ENCODE peak calls at places on chromosome 10, in four cellular contexts. X is H1, V is K562, Q is GM12878. U is an unnamed sample.

GRCh38 chr10:85667638-85668233 is 698.9 kb downstream of the GRID1 start:
- DNase-seq in X (peak), V (no peak), Q (no peak), U (peak)

GRCh38 chr10:131834152-131834810 is 66.5 kb upstream of the PPP2R2D start:
- DNase-seq in V (no peak), Q (no peak), X (no peak), U (peak)

GRCh38 chr10:98328640-98329039 is 60.6 kb upstream of the LOXL4 start:
- DNase-seq in Q (no peak), X (no peak), V (no peak), U (no peak)

GRCh38 chr10:109253306-109253705 is 670.0 kb downstream of the XPNPEP1 start:
- DNase-seq in X (no peak), Q (no peak), V (no peak), U (no peak)

GRCh38 chr10:64376169-64376568 is 855.0 kb downstream of the REEP3 start:
- DNase-seq in V (no peak), Q (no peak), X (no peak), U (no peak)

GRCh38 chr10:110973400-110973799 is 54.0 kb downstream of the SHOC2 start:
- DNase-seq in Q (no peak), X (no peak), V (no peak), U (no peak)

GRCh38 chr10:1128649-1129048 is 72.5 kb downstream of the WDR37 start:
- DNase-seq in V (no peak), Q (no peak), X (no peak), U (no peak)

GRCh38 chr10:72659694-72660093 is 32.2 kb upstream of the MCU start:
- DNase-seq in Q (no peak), V (no peak), X (no peak), U (no peak)

DNA sequence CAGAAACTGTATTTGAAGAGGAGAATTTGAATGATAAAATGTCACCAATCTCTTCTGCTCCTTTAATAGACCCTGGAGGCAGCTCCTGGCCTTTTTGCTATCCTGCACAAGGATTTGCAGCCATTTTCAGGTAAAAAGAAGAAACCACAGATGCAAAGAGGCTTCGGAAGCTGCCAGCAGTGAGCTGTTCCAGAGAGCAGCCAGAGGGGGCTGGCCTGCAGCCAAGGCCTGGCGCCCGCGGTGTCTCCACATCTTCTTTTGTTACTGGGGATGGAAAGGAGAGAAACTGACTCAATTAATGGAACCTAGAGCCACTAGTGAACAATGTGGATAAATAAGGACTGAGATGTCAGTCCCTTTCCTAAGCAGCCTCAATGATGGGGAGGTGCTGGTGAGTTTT is 23.9 kb upstream of the GPR26 start:
- DNase-seq in V (no peak), X (no peak), Q (no peak), U (no peak)
- TF ChIP-seq ATF2 in V (no peak), X (no peak), Q (no peak), U (no peak)

GRCh38 chr10:22701132-22701851 is 13.1 kb downstream of the PIP4K2A start:
- DNase-seq in V (no peak), Q (no peak), X (no peak), U (no peak)
- TF ChIP-seq CREB1 in V (no peak), Q (no peak), X (no peak), U (no peak)

GRCh38 chr10:120493411-120494312 is 36.6 kb downstream of the PLPP4 start:
- DNase-seq in V (no peak), Q (peak), X (peak), U (no peak)
- TF ChIP-seq ATF2 in V (no peak), Q (no peak), X (no peak), U (no peak)

GRCh38 chr10:93384006-93384405 is 98.1 kb downstream of the MYOF start:
- DNase-seq in Q (no peak), X (no peak), V (no peak), U (no peak)
- TF ChIP-seq CREB1 in Q (no peak), X (no peak), V (no peak), U (no peak)

GRCh38 chr10:19421664-19422063 is 373.1 kb downstream of the MALRD1 start:
- DNase-seq in X (no peak), V (no peak), Q (no peak), U (no peak)

GRCh38 chr10:19432000-19432399 is 383.4 kb downstream of the MALRD1 start:
- DNase-seq in X (no peak), Q (no peak), V (no peak), U (no peak)

DNA sequence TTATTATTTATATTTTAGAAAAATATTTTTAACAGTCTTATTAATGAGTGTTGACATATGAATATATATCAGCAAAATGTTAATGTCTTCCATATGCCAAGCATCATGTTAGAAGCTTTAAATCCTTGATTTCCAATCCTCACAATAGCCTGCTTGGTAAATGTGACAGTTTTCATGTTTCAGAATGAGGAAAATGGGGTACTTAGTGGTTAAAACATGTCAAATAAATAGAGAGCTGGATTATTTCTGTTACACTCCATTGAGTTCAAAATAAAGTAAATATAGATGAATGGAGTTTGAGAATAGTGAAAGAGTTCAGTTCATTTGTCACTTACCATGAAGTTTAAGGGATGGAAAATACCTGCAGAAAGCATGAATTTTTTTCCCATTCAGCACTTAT is 377.4 kb downstream of the MALRD1 start:
- DNase-seq in V (no peak), X (no peak), Q (no peak), U (no peak)
- TF ChIP-seq ATF2 in V (no peak), X (no peak), Q (no peak), U (no peak)

GRCh38 chr10:29535012-29535777 is 99.6 kb downstream of the SVIL start:
- DNase-seq in V (peak), Q (no peak), X (peak), U (peak)
- TF ChIP-seq CREB1 in V (no peak), Q (no peak), X (no peak), U (no peak)

GRCh38 chr10:93541402-93542357 is 24.8 kb upstream of the FFAR4 start:
- DNase-seq in Q (no peak), X (peak), V (peak), U (peak)
- TF ChIP-seq ATF2 in Q (no peak), X (no peak), V (no peak), U (no peak)

DNA sequence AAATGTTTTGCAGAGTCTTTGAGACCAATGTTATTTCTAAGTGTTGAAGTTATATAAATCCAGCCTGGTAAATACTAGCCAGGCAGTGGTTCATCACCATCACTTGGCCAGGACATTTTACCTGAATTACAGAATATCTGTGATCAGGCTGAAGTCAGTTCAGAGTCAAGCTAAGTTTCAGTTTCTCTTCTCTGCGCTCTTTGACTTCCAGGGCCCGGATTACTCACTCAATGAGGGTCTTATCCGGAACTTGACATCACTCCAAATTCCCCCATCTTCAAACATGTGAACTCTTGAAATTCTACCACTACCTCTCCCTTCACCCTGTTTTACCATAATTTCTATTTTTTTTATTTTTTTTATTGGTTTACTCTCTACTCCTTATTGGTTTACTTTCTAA is 36.6 kb upstream of the CCAR1 start:
- DNase-seq in X (no peak), Q (peak), V (no peak), U (no peak)
- TF ChIP-seq CREB1 in X (no peak), Q (no peak), V (no peak), U (no peak)

GRCh38 chr10:58641095-58641531 is 128.4 kb downstream of the BICC1 start:
- DNase-seq in V (no peak), Q (no peak), X (no peak), U (no peak)
- TF ChIP-seq ATF2 in V (no peak), Q (no peak), X (no peak), U (no peak)